ENCODE peak calls at places on chromosomes 6 and 20, in nine cellular contexts. K, R, H, L, I, V, B, U and F are unnamed samples. For H3K4me1, the result is how much of the 10 kb centered on the place peaks cover.

GRCh38 chr20:8151371-8151770 is 19.3 kb downstream of the PLCB1 start:
- DNase-seq in K (no peak), L (no peak), B (no peak), H (no peak), U (no peak), V (no peak), R (no peak), I (no peak), F (no peak)

GRCh38 chr6:14282326-14282725 is 164.8 kb downstream of the CD83 start:
- DNase-seq in L (no peak), I (no peak), B (no peak), K (no peak), R (no peak), V (no peak), H (no peak), U (no peak), F (no peak)

GRCh38 chr6:87825865-87826264 is 123.8 kb upstream of the AKIRIN2 start:
- DNase-seq in V (no peak), U (no peak), I (no peak), B (no peak), L (no peak), K (no peak), H (no peak), R (no peak), F (no peak)

GRCh38 chr6:167119680-167120556 is 3.0 kb upstream of the CCR6 start:
- DNase-seq in B (no peak), I (no peak), R (no peak), L (peak), K (no peak), V (no peak), U (no peak), H (no peak), F (no peak)

GRCh38 chr6:93562566-93562965 is 143.2 kb upstream of the EPHA7 start:
- DNase-seq in V (no peak), U (no peak), B (no peak), L (no peak), H (no peak), K (no peak), R (no peak), I (peak), F (no peak)

GRCh38 chr6:100479180-100480035 is 14.7 kb upstream of the SIM1 start:
- DNase-seq in R (no peak), I (peak), L (no peak), B (peak), K (no peak), H (no peak), V (peak), U (no peak), F (no peak)

GRCh38 chr6:17877196-17877889 is 110.1 kb downstream of the KIF13A start:
- DNase-seq in R (no peak), K (no peak), B (peak), V (no peak), H (no peak), I (peak), L (no peak), U (no peak), F (no peak)

GRCh38 chr6:137395316-137395715 is 98.9 kb downstream of the OLIG3 start:
- DNase-seq in L (no peak), B (no peak), V (no peak), I (no peak), K (no peak), H (no peak), R (no peak), U (no peak), F (no peak)

GRCh38 chr6:148868314-148868713 is 121.5 kb downstream of the UST start:
- DNase-seq in H (no peak), R (no peak), I (peak), V (no peak), B (no peak), L (no peak), U (no peak), K (no peak), F (no peak)

GRCh38 chr6:33375143-33375649 is 16.4 kb upstream of the KIFC1 start:
- DNase-seq in K (peak), V (no peak), L (no peak), I (peak), R (peak), H (no peak), B (peak), U (peak), F (no peak)

GRCh38 chr6:14412026-14412425 is 294.5 kb downstream of the CD83 start:
- DNase-seq in H (no peak), L (no peak), V (no peak), I (peak), R (no peak), B (no peak), K (no peak), U (no peak), F (no peak)

GRCh38 chr6:13573669-13574110 is 711 bp upstream of the SIRT5 start:
- DNase-seq in L (no peak), H (no peak), B (peak), K (no peak), V (peak), I (peak), U (peak), R (peak), F (no peak)

GRCh38 chr6:91480397-91480796 is 893.5 kb upstream of the MAP3K7 start:
- DNase-seq in I (no peak), H (no peak), L (no peak), V (no peak), U (no peak), B (no peak), R (no peak), K (no peak), F (no peak)

GRCh38 chr6:56334937-56335336 is 87.6 kb upstream of the COL21A1 start:
- DNase-seq in U (peak), B (no peak), V (no peak), L (no peak), R (no peak), K (no peak), H (no peak), I (peak), F (no peak)

GRCh38 chr20:63321148-63321831 is 28.3 kb downstream of the COL20A1 start:
- DNase-seq in L (peak), V (peak), I (peak), H (peak), K (peak), R (peak), U (no peak), B (no peak), F (peak)

GRCh38 chr6:107116328-107116892 is 1.1 kb upstream of the BEND3 start:
- DNase-seq in I (peak), H (no peak), B (peak), L (peak), U (peak), V (peak), K (no peak), R (no peak), F (peak)

GRCh38 chr6:144062757-144063156 is 32.6 kb downstream of the SF3B5 start:
- DNase-seq in U (no peak), R (no peak), B (no peak), H (no peak), V (no peak), I (no peak), K (no peak), L (no peak), F (no peak)

GRCh38 chr20:14441201-14441600 is 103.8 kb upstream of the FLRT3 start:
- DNase-seq in B (no peak), K (no peak), H (no peak), L (no peak), U (peak), R (no peak), I (peak), V (no peak), F (no peak)

GRCh38 chr20:32585011-32585518 is at the start of gene NOL4L:
- DNase-seq in B (no peak), U (peak), L (no peak), I (peak), H (no peak), R (no peak), K (peak), V (peak), F (peak)

GRCh38 chr6:144361027-144361426 is 75.9 kb downstream of the UTRN start:
- DNase-seq in L (no peak), B (no peak), I (no peak), K (no peak), V (no peak), H (no peak), U (no peak), R (no peak), F (no peak)

GRCh38 chr6:74597266-74597665 is 608.6 kb downstream of the COL12A1 start:
- DNase-seq in K (no peak), U (peak), L (no peak), V (no peak), B (no peak), R (no peak), H (no peak), I (peak), F (no peak)

GRCh38 chr6:131134950-131135243 is 370 bp upstream of the AKAP7 start:
- DNase-seq in I (no peak), B (no peak), H (no peak), R (no peak), U (no peak), L (no peak), K (no peak), V (no peak), F (no peak)

GRCh38 chr6:34115396-34116314 is 30.2 kb downstream of the GRM4 start:
- DNase-seq in U (no peak), I (peak), H (no peak), R (no peak), K (no peak), B (no peak), V (peak), L (no peak), F (no peak)

GRCh38 chr6:122050226-122050755 is 349.2 kb upstream of the HSF2 start:
- DNase-seq in U (no peak), L (no peak), B (no peak), V (no peak), K (no peak), R (no peak), I (no peak), H (no peak), F (no peak)

GRCh38 chr6:42694586-42694985 is 27.8 kb downstream of the PRPH2 start:
- DNase-seq in I (no peak), B (no peak), L (no peak), H (no peak), R (no peak), V (no peak), K (no peak), U (no peak), F (no peak)

GRCh38 chr6:151060096-151060741 is 179.5 kb upstream of the AKAP12 start:
- DNase-seq in H (no peak), L (no peak), I (peak), V (no peak), R (no peak), B (peak), U (peak), K (no peak), F (no peak)

GRCh38 chr6:19433101-19433500 is 404.1 kb upstream of the ID4 start:
- DNase-seq in I (peak), B (no peak), L (no peak), K (no peak), U (peak), H (no peak), R (no peak), V (no peak), F (no peak)

GRCh38 chr20:6559791-6560190 is 207.7 kb upstream of the BMP2 start:
- DNase-seq in R (no peak), B (no peak), L (no peak), U (peak), I (no peak), K (no peak), H (no peak), V (no peak), F (no peak)

GRCh38 chr6:35688605-35689322 is at the start of gene FKBP5:
- DNase-seq in V (peak), H (peak), U (peak), I (peak), L (peak), B (peak), K (peak), R (peak), F (peak)

GRCh38 chr20:61352381-61353260 is 100.6 kb downstream of the CDH4 start:
- DNase-seq in I (no peak), B (no peak), V (no peak), L (no peak), H (peak), U (no peak), K (no peak), R (no peak), F (no peak)

GRCh38 chr20:61353261-61353995 is 101.4 kb downstream of the CDH4 start:
- DNase-seq in B (no peak), K (no peak), H (peak), L (no peak), V (no peak), I (no peak), R (no peak), U (peak), F (no peak)

GRCh38 chr20:61354501-61354900 is 102.4 kb downstream of the CDH4 start:
- DNase-seq in R (no peak), V (no peak), U (no peak), L (no peak), I (no peak), B (no peak), H (no peak), K (no peak), F (no peak)

GRCh38 chr20:61355096-61355495 is 103.0 kb downstream of the CDH4 start:
- DNase-seq in R (no peak), K (no peak), U (no peak), B (no peak), H (no peak), I (no peak), L (no peak), V (no peak), F (no peak)

GRCh38 chr20:61353996-61354390 is 101.9 kb downstream of the CDH4 start:
- DNase-seq in I (no peak), U (no peak), R (no peak), V (no peak), B (no peak), L (no peak), H (no peak), K (no peak), F (no peak)
- H3K4me1 ChIP-seq in I (under half), U (under half), R (under half), V (under half), B (under half), L (under half), H (under half), K (under half), F (under half)

DNA sequence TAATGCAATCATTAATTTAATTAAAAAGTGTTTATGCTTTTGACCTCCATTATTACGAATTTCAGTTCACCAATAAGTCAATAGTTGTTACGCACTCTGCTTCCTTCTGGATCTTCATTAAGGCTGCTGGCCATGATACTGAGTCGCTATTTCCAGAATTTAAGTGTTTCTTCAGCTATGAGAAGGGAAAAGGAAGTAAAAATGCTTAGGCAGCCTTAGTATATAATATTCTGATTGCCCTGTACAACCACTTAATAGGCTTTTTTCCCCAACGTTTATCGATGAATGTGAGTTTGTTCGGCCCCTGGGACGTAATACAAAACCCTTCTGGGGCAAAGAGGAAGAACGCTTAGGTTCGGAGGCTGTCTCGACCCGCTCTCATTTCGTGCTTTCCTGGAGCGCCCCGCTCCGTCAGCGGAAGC is 644 bp downstream of the OARD1 start:
- DNase-seq in H (peak), L (no peak), R (no peak), V (no peak), K (peak), B (no peak), U (no peak), I (peak), F (no peak)
- TF ChIP-seq CTCF in H (no peak), L (no peak), R (no peak), V (peak), K (no peak), B (no peak), U (no peak), I (no peak), F (peak)

GRCh38 chr6:28589952-28590340 is 64.3 kb downstream of the GPX5 start:
- DNase-seq in V (no peak), U (no peak), L (no peak), R (no peak), B (no peak), I (no peak), H (no peak), K (no peak), F (peak)
- H3K4me3 ChIP-seq in V (peak), U (no peak), L (no peak), R (no peak), B (peak), I (no peak), H (no peak), K (no peak), F (peak)

GRCh38 chr6:30136570-30137286 is 788 bp downstream of the TRIM40 start:
- DNase-seq in U (no peak), H (no peak), I (no peak), L (no peak), V (no peak), R (no peak), B (no peak), K (no peak), F (no peak)
- H3K4me1 ChIP-seq in U (under half), H (under half), I (under half), L (under half), V (under half), R (under half), B (under half), K (under half), F (under half)

GRCh38 chr6:168152306-168152963 is 73.4 kb upstream of the FRMD1 start:
- DNase-seq in R (no peak), L (no peak), I (no peak), V (no peak), U (no peak), H (no peak), B (no peak), K (no peak), F (no peak)

GRCh38 chr6:168149015-168149414 is 70.0 kb upstream of the FRMD1 start:
- DNase-seq in K (no peak), U (no peak), B (no peak), H (no peak), I (no peak), R (no peak), V (no peak), L (no peak), F (no peak)

GRCh38 chr6:168148231-168148849 is 69.3 kb upstream of the FRMD1 start:
- DNase-seq in B (no peak), R (no peak), I (no peak), U (no peak), V (no peak), K (no peak), H (no peak), L (no peak), F (no peak)

GRCh38 chr6:168147205-168147738 is 68.3 kb upstream of the FRMD1 start:
- DNase-seq in V (no peak), R (no peak), I (no peak), K (no peak), U (no peak), L (no peak), B (no peak), H (no peak), F (no peak)

DNA sequence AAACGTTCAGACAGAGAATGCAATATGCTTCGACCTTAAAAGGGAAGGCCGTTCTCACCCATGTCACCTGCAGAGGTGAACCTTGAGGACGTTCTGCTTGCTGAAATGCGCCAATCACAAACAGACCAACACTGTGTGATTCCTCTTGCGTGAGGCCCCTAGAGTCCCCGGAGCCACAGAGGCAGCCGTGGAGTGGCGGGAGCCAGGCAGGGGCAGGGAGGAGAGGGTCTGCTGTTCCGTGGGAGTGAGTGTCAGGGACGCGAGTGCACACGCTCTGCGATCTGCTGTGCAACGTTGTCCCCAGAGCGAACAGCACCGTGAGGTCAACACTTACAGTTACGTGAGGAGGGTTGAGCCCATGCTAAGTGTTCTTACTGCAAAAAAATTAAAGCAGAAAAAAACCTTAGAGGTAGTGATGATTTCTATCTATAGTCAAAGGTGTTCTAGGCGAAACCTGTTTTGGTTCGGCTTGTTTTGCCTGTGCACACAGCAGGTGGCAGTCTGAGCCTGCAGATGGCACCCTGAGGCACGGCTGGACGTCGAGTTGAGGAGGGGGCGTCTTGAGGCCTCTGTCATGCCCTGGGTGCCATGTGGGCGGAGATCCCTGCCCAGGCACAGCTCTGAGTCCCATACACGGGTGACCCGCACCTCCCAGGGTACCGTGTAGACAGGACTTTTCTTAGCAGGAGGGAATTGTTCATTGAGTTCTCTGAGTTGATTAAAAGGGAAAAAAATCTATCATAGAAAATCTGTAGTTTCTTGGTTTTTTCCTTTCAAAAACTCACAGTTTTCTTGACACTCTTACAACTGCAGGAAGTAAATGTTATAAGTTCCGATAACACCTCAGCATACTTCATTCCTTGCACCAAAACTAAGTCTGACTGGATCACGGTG is 71.8 kb upstream of the FRMD1 start:
- DNase-seq in B (peak), U (no peak), L (no peak), I (peak), H (no peak), R (no peak), K (no peak), V (peak), F (peak)
- TF ChIP-seq CTCF in B (peak), U (no peak), L (peak), I (peak), H (no peak), R (no peak), K (peak), V (peak), F (peak)

DNA sequence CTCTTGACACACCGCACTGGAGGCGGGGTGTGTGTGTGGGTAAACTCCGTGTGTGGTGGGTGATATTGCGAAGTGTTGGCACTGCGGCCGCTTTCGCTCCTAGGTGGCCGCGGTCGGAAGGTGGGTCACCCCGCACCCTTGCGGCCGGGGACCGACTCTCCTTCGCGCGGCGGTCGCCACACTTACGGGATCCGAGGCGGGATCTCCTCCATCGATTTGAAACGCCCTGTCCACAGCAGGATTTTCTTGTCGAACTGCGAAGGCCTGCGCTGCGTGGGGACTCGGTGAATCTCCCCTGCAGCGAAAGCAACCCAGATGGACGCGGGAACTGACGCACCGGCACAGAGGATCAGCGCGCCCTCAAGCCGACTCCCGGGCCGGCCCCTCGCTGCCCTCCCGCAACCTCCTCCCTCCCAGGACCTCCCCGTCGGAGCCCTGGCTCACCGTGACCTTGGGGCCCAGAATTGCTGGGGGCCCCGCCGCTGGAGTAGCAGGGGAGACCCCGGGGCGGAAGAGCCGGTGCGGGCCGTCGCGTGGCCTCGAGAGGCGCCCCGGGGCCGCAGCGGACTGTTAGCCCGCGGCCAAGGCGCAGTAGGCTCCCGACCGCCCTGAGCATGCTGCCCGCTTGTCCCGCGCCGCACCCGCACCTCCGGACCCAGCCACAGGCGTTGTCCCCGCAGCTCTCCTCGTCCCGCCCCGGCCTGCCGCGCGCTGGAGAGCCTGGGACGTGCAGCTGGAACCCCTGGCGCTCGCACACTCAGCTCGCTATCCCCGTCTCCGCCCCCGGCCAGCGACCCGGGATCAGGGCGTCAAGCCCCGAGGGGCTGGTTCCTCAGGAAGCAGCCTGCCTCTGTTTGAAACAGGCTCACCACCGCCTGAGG is at the start of gene FAM162B:
- DNase-seq in R (peak), B (peak), I (no peak), V (peak), L (no peak), H (peak), U (peak), K (peak), F (no peak)
- H3K4me3 ChIP-seq in R (peak), B (peak), I (no peak), V (peak), L (no peak), H (peak), U (peak), K (peak), F (no peak)

GRCh38 chr20:5361176-5361575 is 44.4 kb upstream of the PROKR2 start:
- DNase-seq in R (no peak), H (no peak), B (no peak), V (no peak), I (no peak), K (no peak), L (no peak), U (no peak), F (no peak)
- H3K4me1 ChIP-seq in R (under half), H (under half), B (under half), V (under half), I (under half), K (under half), L (under half), U (under half), F (under half)